ENCODE peak calls at places on chromosomes 5 and 9, in four cellular contexts. Z is right lobe of liver, R is left ventricle myocardium inferior, Y is psoas muscle. J is an unnamed sample.

GRCh38 chr9:134642385-134643181 is 980 bp downstream of the COL5A1 start:
- DNase-seq in Z (no peak), R (peak; percentile 68), Y (peak; percentile 77), J (no peak)

GRCh38 chr5:135240781-135241360 is 158.2 kb downstream of the MACROH2A1 start:
- DNase-seq in Z (no peak), R (no peak), Y (no peak), J (no peak)

GRCh38 chr5:180589771-180590542 is 1.3 kb downstream of the SCGB3A1 start:
- DNase-seq in Z (peak; percentile 25), R (no peak), Y (no peak), J (no peak)

GRCh38 chr5:65663804-65664521 is 39.1 kb downstream of the SHLD3 start:
- DNase-seq in Z (no peak), R (no peak), Y (no peak), J (no peak)

GRCh38 chr5:132774896-132775295 is 2.1 kb downstream of the SEPTIN8 start:
- DNase-seq in Z (no peak), R (no peak), Y (no peak), J (peak; percentile 64)

GRCh38 chr5:113606298-113607134 is 93.0 kb downstream of the YTHDC2 start:
- DNase-seq in Z (peak; percentile 30), R (no peak), Y (no peak), J (no peak)

GRCh38 chr5:133246376-133247144 is 194.7 kb downstream of the HSPA4 start:
- DNase-seq in Z (no peak), R (no peak), Y (no peak), J (no peak)

GRCh38 chr9:86637515-86637914 is 283.3 kb upstream of the TUT7 start:
- DNase-seq in Z (peak; percentile 27), R (peak; percentile 16), Y (peak; percentile 54), J (no peak)

GRCh38 chr5:154198611-154199230 is 8.2 kb downstream of the GALNT10 start:
- DNase-seq in Z (no peak), R (no peak), Y (no peak), J (no peak)

GRCh38 chr5:135025730-135026644 is 8.0 kb downstream of the PITX1 start:
- DNase-seq in Z (peak; percentile 7), R (peak; percentile 6), Y (peak; percentile 33), J (peak; percentile 48)

GRCh38 chr9:92807031-92807756 is 42.6 kb upstream of the BICD2 start:
- DNase-seq in Z (no peak), R (no peak), Y (no peak), J (no peak)

GRCh38 chr5:72453260-72453775 is 53.9 kb downstream of the ZNF366 start:
- DNase-seq in Z (no peak), R (no peak), Y (no peak), J (no peak)

GRCh38 chr5:111364992-111365391 is 140.8 kb downstream of the CAMK4 start:
- DNase-seq in Z (no peak), R (no peak), Y (no peak), J (no peak)

GRCh38 chr9:130895481-130896232 is 955 bp downstream of the QRFP start:
- DNase-seq in Z (no peak), R (no peak), Y (no peak), J (peak; percentile 74)

GRCh38 chr5:122102825-122103224 is 24.8 kb upstream of the LOX start:
- DNase-seq in Z (no peak), R (no peak), Y (no peak), J (no peak)

GRCh38 chr5:178527458-178528307 is 62.5 kb downstream of the COL23A1 start:
- DNase-seq in Z (no peak), R (peak; percentile 77), Y (peak; percentile 86), J (no peak)

GRCh38 chr9:121895836-121896544 is 197.1 kb downstream of the TTLL11 start:
- DNase-seq in Z (peak; percentile 33), R (peak; percentile 26), Y (no peak), J (no peak)

GRCh38 chr5:176415240-176416122 is 858 bp downstream of the CLTB start:
- DNase-seq in Z (no peak), R (no peak), Y (peak; percentile 78), J (no peak)

GRCh38 chr9:86695904-86696424 is 251.3 kb downstream of the GAS1 start:
- DNase-seq in Z (no peak), R (no peak), Y (no peak), J (no peak)

GRCh38 chr5:81819556-81820314 is 68.8 kb upstream of the SSBP2 start:
- DNase-seq in Z (no peak), R (no peak), Y (no peak), J (no peak)

GRCh38 chr9:129671519-129671918 is 6.1 kb downstream of the PRRX2 start:
- DNase-seq in Z (no peak), R (no peak), Y (no peak), J (no peak)

GRCh38 chr9:131738838-131739191 is 1.1 kb downstream of the RAPGEF1 start:
- DNase-seq in Z (peak; percentile 48), R (no peak), Y (no peak), J (no peak)

GRCh38 chr5:72234265-72234700 is 85.8 kb downstream of the MRPS27 start:
- DNase-seq in Z (no peak), R (no peak), Y (no peak), J (no peak)

GRCh38 chr5:111454198-111454606 is 58.1 kb downstream of the STARD4 start:
- DNase-seq in Z (no peak), R (no peak), Y (no peak), J (no peak)

GRCh38 chr5:132095745-132096084 is 22.1 kb downstream of the CSF2 start:
- DNase-seq in Z (no peak), R (no peak), Y (no peak), J (no peak)

GRCh38 chr5:61815343-61815742 is 483.3 kb downstream of the ZSWIM6 start:
- DNase-seq in Z (no peak), R (no peak), Y (no peak), J (no peak)

GRCh38 chr9:136153381-136154065 is 34.8 kb upstream of the TMEM250 start:
- DNase-seq in Z (no peak), R (no peak), Y (no peak), J (no peak)

GRCh38 chr5:98770158-98770910 is 3.1 kb upstream of the RGMB start:
- DNase-seq in Z (peak; percentile 36), R (peak; percentile 25), Y (peak; percentile 66), J (peak; percentile 77)

DNA sequence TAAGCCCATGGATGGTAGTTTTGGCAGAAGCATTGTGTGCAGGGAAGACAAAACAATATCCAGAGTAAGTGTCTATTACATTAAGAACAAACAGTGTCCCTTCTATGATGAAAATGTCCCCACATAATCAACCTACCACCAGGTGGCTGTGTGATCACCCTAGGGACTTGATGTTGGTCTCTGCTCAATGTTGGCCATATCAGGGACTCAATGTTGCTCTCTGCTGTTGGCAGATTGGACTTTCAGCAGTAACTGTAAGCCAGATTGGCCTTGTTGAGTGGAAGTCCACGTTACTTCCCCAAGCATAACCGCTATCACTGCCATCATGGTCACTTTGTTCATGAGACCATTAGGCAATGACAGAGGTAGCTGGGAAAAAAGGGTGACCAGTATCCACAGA is 52.8 kb upstream of the PRSS3 start:
- DNase-seq in Z (no peak), R (no peak), Y (no peak), J (no peak)
- TF ChIP-seq CTCF in Z (peak; percentile 12), R (no peak), Y (no peak), J (no peak)

GRCh38 chr5:141135030-141135717 is at the start of gene PCDHB5:
- DNase-seq in Z (no peak), R (no peak), Y (no peak), J (no peak)
- TF ChIP-seq CTCF in Z (peak; percentile 30), R (peak; percentile 53), Y (peak; percentile 33), J (peak; percentile 67)

GRCh38 chr5:36060516-36060885 is 6.2 kb downstream of the UGT3A2 start:
- DNase-seq in Z (no peak), R (no peak), Y (no peak), J (no peak)
- TF ChIP-seq CTCF in Z (peak; percentile 5), R (no peak), Y (no peak), J (peak; percentile 56)

DNA sequence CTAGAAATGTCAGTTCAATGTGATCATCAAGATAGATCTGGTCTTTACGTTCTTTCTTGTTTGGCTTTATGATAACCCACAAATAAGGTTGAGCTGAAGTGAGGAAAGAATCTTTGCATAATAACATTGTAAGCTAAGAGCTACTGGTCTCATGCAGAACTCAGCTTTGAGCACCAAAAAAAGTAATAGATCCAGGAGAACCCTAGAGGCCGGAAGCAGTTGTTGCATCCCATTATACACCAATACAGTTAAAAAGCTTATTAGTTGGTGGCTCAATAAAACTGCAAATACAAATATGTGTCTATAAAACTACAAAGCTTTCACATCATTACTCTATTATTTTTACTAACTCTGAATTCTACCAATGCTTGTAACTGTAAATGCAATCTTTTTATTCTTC is 85.5 kb upstream of the NUDT12 start:
- DNase-seq in Z (no peak), R (no peak), Y (no peak), J (no peak)
- TF ChIP-seq CTCF in Z (no peak), R (no peak), Y (no peak), J (peak; percentile 26)

GRCh38 chr9:119195521-119195920 is 173.7 kb downstream of the BRINP1 start:
- DNase-seq in Z (no peak), R (no peak), Y (no peak), J (no peak)
- TF ChIP-seq CTCF in Z (no peak), R (no peak), Y (no peak), J (no peak)

GRCh38 chr9:124130277-124131075 is 118.9 kb downstream of the LHX2 start:
- DNase-seq in Z (no peak), R (no peak), Y (no peak), J (no peak)

GRCh38 chr9:124132671-124133147 is 121.1 kb downstream of the LHX2 start:
- DNase-seq in Z (no peak), R (no peak), Y (no peak), J (no peak)

GRCh38 chr9:124134526-124134925 is 123.0 kb downstream of the LHX2 start:
- DNase-seq in Z (no peak), R (no peak), Y (no peak), J (no peak)

GRCh38 chr9:124135813-124136365 is 121.9 kb upstream of the NEK6 start:
- DNase-seq in Z (no peak), R (no peak), Y (no peak), J (no peak)

GRCh38 chr9:124133752-124134151 is 122.2 kb downstream of the LHX2 start:
- DNase-seq in Z (peak; percentile 69), R (no peak), Y (no peak), J (no peak)
- TF ChIP-seq CTCF in Z (peak; percentile 44), R (peak; percentile 44), Y (no peak), J (peak; percentile 57)

J was measured in chondrocyte.